ENCODE peak calls at places on chromosomes 5 and 9, in six cellular contexts. K is adipocyte, U is fibroblast of pulmonary artery, P is K562, B is heart left ventricle, J is prostate gland. O is an unnamed sample.
A peak's percentile ranks its signal among the peaks of the same experiment; 100 is the strongest.

GRCh38 chr5:14234204-14234603 is 91.1 kb downstream of the TRIO start:
- DNase-seq in K (peak; percentile 31), U (peak; percentile 38), P (no peak), B (no peak), J (no peak), O (no peak)

GRCh38 chr5:159163027-159163699 is 46.2 kb downstream of the RNF145 start:
- DNase-seq in K (no peak), U (peak; percentile 27), P (no peak), B (no peak), J (no peak), O (no peak)

GRCh38 chr9:136941231-136942111 is 3.1 kb downstream of the FBXW5 start:
- DNase-seq in K (no peak), U (no peak), P (no peak), B (no peak), J (no peak), O (peak; percentile 37)

GRCh38 chr5:135242496-135243193 is 156.4 kb downstream of the MACROH2A1 start:
- DNase-seq in K (peak; percentile 30), U (no peak), P (no peak), B (no peak), J (no peak), O (peak; percentile 18)

GRCh38 chr5:152193391-152194107 is 211.5 kb downstream of the NMUR2 start:
- DNase-seq in K (no peak), U (no peak), P (no peak), B (no peak), J (no peak), O (no peak)

GRCh38 chr9:114078021-114078780 is at the start of gene AMBP:
- DNase-seq in K (no peak), U (no peak), P (peak; percentile 30), B (no peak), J (peak; percentile 32), O (no peak)

GRCh38 chr5:145976431-145977155 is 40.2 kb downstream of the SH3RF2 start:
- DNase-seq in K (no peak), U (peak; percentile 65), P (no peak), B (no peak), J (no peak), O (no peak)

GRCh38 chr5:111158105-111158744 is 66.0 kb upstream of the CAMK4 start:
- DNase-seq in K (peak; percentile 91), U (peak; percentile 91), P (peak; percentile 42), B (peak; percentile 42), J (peak; percentile 67), O (no peak)

GRCh38 chr5:169711826-169712225 is 74.8 kb downstream of the DOCK2 start:
- DNase-seq in K (no peak), U (no peak), P (no peak), B (no peak), J (no peak), O (no peak)
- H3K4me3 ChIP-seq in K (no peak overlapping the region), U (no peak overlapping the region), P (no peak overlapping the region), B (no peak overlapping the region), J (no peak overlapping the region), O (no peak overlapping the region)

DNA sequence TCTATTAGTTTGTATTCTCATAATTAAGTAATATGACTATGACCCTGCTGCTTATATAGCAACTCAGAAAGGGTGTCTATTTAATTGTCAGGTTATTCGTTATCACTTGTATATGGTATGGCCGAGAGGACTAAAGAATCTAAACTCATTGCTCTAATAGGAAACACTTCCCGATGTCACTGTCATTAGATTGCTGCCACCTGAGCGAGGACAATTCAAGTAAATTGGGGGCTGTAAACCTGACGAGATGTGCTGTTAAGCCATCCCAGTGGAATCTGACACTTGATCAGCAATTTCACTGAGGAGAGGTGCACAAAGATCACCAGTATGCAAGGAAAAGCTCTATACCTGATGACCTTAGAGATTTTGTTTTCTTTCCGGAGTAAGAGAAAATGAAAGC is 1319.3 kb downstream of the MAT2B start:
- DNase-seq in K (no peak), U (no peak), P (no peak), B (no peak), J (no peak), O (no peak)
- H3K4me3 ChIP-seq in K (peak overlapping the region; percentile 59), U (no peak overlapping the region), P (no peak overlapping the region), B (no peak overlapping the region), J (no peak overlapping the region), O (no peak overlapping the region)

DNA sequence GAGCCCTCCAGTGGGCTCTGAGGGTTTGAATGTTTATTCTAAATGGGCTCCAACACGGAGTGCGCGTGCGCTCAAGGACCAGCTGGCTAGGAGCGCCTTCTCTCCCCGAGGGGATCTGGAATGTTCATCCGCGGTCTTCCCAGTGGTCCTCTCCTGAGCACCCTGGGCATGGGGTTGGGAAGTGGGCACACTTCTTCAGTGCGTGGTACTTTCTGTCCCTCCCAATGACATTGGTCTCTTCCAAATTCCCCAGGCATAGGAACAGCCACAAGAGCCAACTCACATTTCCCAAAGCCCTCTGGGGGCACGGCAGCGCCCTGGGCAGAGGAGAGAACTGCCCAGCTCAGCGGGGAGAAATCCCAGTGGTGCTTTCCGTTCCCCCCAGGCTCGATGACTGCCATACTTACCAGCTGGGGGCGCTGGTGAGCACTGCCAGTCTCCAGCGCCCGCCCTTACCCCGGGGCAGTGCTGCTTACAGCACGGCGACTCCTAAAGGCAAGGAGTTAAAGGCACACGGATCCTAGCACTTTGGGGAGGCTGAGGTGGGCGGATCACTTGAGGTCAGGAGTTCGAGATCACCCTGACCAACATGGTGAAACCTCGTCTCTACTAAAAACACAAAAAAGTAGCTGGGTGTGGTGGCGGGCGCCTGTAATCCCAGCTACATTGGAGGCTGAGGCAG is 29.9 kb upstream of the OBP2B start:
- DNase-seq in K (peak; percentile 46), U (peak; percentile 62), P (peak; percentile 92), B (peak; percentile 66), J (no peak), O (peak; percentile 84)
- H3K4me3 ChIP-seq in K (peak overlapping the region; percentile 64), U (peak overlapping the region; percentile 36), P (peak overlapping the region; percentile 40), B (peak overlapping the region; percentile 27), J (no peak overlapping the region), O (peak overlapping the region; percentile 17)

DNA sequence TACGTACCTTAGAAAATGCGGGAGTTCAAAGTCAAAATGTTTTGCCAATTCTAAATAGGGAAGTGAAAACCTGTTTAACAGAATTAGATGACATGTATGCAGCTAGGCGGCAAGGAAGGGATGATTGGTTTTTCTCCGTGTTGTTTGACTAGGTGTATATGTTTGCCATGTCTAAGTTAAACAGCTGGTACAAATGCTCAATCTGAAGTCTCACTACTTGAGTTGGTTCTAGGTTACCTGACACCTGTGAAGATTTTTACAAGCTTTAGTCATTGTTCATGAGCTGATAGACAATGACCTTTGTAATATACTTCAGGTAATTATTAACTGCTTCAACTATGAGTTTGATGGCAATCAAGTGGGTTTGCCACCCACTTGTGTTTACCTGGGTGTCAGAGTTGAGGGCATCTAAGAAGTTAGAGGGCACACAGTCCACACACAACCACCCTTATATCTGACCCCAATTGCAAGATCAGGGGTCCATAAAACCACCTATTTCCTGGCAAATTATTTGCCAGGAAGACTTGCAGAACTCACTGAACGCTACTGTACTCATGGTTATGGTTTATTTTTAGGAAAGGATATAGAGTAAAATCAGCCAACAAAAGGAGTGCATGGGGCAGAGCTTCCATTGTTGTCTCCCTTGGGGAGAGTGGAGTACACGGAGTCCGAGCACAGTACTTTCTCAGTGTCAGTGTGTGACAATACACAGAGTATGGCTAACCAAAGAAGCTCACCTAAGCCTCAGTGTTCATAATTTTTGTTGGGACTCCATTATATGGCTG is 74.5 kb downstream of the SLC44A1 start:
- DNase-seq in K (no peak), U (no peak), P (no peak), B (no peak), J (no peak), O (no peak)
- H3K4me3 ChIP-seq in K (no peak overlapping the region), U (no peak overlapping the region), P (no peak overlapping the region), B (no peak overlapping the region), J (no peak overlapping the region), O (no peak overlapping the region)

GRCh38 chr9:73154760-73155159 is 3.1 kb downstream of the ANXA1 start:
- DNase-seq in K (no peak), U (no peak), P (no peak), B (no peak), J (no peak), O (no peak)

GRCh38 chr9:73155389-73155788 is 3.7 kb downstream of the ANXA1 start:
- DNase-seq in K (no peak), U (no peak), P (no peak), B (no peak), J (no peak), O (no peak)

GRCh38 chr9:73152953-73153352 is 1.3 kb downstream of the ANXA1 start:
- DNase-seq in K (peak; percentile 68), U (no peak), P (no peak), B (no peak), J (no peak), O (no peak)

GRCh38 chr9:73153793-73154227 is 2.1 kb downstream of the ANXA1 start:
- DNase-seq in K (no peak), U (no peak), P (peak; percentile 35), B (no peak), J (no peak), O (no peak)

GRCh38 chr9:73154271-73154670 is 2.6 kb downstream of the ANXA1 start:
- DNase-seq in K (no peak), U (no peak), P (no peak), B (no peak), J (no peak), O (no peak)
- H3K4me3 ChIP-seq in K (peak overlapping the region; percentile 95), U (peak overlapping the region; percentile 69), P (peak overlapping the region; percentile 57), B (no peak overlapping the region), J (no peak overlapping the region), O (peak overlapping the region; percentile 38)

DNA sequence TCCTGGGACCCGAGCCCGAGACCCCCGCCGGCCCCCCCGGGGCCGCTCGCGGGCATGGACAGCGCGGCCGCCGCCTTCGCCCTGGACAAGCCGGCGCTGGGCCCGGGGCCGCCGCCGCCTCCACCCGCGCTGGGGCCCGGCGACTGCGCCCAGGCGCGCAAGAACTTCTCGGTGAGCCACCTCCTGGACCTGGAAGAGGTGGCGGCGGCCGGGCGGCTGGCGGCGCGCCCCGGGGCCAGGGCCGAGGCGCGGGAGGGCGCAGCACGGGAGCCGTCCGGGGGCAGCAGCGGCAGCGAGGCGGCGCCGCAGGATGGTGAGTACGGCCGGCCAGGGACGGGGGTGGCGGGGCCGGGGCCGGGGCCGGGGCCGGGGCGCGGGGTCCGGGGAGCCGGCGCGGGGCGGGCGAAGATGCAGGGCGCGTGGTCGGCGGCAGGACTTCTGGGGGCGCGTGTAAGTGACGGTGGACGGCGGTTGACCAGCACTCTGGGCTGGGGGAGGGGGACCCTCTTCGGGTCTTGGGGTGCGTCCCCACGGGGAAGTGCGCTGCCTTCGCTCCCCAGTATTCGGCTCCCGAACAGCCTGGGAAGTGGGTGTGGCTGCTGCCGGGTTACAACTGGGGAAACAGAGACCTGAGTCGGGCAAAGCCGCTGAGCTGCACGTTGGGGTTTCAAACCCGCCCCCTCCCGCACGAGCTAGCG is 516 bp downstream of the PRRX2 start:
- DNase-seq in K (peak; percentile 56), U (no peak), P (no peak), B (no peak), J (no peak), O (no peak)
- H3K4me3 ChIP-seq in K (peak overlapping the region; percentile 78), U (no peak overlapping the region), P (no peak overlapping the region), B (no peak overlapping the region), J (peak overlapping the region; percentile 31), O (peak overlapping the region; percentile 23)